ENCODE peak calls at places on chromosome 14, in four cellular contexts. Y is HFF-Myc, D is adrenal gland, U is progenitor cell of endocrine pancreas. R is an unnamed sample.

GRCh38 chr14:93655078-93655750 is 133.1 kb downstream of the PRIMA1 start:
- DNase-seq in Y (peak; percentile 4), D (peak; percentile 13), U (peak; percentile 31), R (peak; percentile 58)

GRCh38 chr14:70784886-70785285 is 24.4 kb downstream of the MAP3K9 start:
- DNase-seq in Y (no peak), D (no peak), U (no peak), R (no peak)

GRCh38 chr14:69879175-69880047 is at the start of gene SMOC1:
- DNase-seq in Y (no peak), D (peak; percentile 64), U (peak; percentile 78), R (peak; percentile 73)

GRCh38 chr14:28759056-28759657 is 7.4 kb upstream of the FOXG1 start:
- DNase-seq in Y (no peak), D (no peak), U (no peak), R (no peak)

GRCh38 chr14:50225974-50226297 is 5.4 kb downstream of the SOS2 start:
- DNase-seq in Y (no peak), D (no peak), U (no peak), R (no peak)

GRCh38 chr14:21496453-21496852 is 14.7 kb downstream of the METTL3 start:
- DNase-seq in Y (no peak), D (no peak), U (no peak), R (no peak)

GRCh38 chr14:99476864-99477263 is 3.8 kb downstream of the SETD3 start:
- DNase-seq in Y (no peak), D (no peak), U (no peak), R (no peak)

GRCh38 chr14:28577187-28577586 is 189.4 kb upstream of the FOXG1 start:
- DNase-seq in Y (no peak), D (no peak), U (no peak), R (no peak)

GRCh38 chr14:95274283-95274682 is 45.4 kb downstream of the CLMN start:
- DNase-seq in Y (no peak), D (no peak), U (no peak), R (no peak)

GRCh38 chr14:77654001-77654431 is 37.6 kb upstream of the SPTLC2 start:
- DNase-seq in Y (no peak), D (no peak), U (no peak), R (no peak)

GRCh38 chr14:87898301-87898700 is 94.7 kb downstream of the GALC start:
- DNase-seq in Y (no peak), D (no peak), U (no peak), R (no peak)

GRCh38 chr14:52020866-52021717 is 31.7 kb downstream of the RTRAF start:
- DNase-seq in Y (no peak), D (no peak), U (no peak), R (no peak)

GRCh38 chr14:105602799-105603763 is 76.7 kb downstream of the TMEM121 start:
- DNase-seq in Y (no peak), D (no peak), U (no peak), R (no peak)

GRCh38 chr14:68770553-68771286 is 22.1 kb downstream of the ZFP36L1 start:
- DNase-seq in Y (no peak), D (no peak), U (no peak), R (no peak)

GRCh38 chr14:68770051-68770450 is 22.8 kb downstream of the ZFP36L1 start:
- DNase-seq in Y (no peak), D (no peak), U (no peak), R (no peak)

GRCh38 chr14:68766299-68767247 is 26.3 kb downstream of the ZFP36L1 start:
- DNase-seq in Y (no peak), D (no peak), U (no peak), R (no peak)

GRCh38 chr14:68768316-68768715 is 24.6 kb downstream of the ZFP36L1 start:
- DNase-seq in Y (no peak), D (no peak), U (no peak), R (no peak)

DNA sequence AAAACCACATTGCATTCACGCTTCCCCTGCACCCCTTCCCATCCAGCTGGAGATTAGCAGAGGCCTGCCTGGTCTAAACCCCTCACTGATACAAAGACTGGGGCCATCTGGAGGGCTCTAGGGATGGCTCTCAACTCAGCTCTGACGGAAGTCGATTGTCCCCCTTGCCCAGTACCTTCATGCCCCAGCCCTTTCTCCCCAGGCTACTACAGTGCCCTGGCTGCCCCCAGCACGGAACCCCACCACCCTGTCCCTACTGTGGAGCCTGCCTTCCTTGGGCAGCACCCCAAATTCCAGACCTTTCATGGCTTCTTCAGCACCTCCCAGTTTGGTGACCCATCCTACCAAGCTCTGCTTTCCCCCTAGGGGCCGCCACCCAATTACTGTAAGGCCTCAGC is 25.6 kb downstream of the ZFP36L1 start:
- DNase-seq in Y (no peak), D (no peak), U (no peak), R (no peak)
- TF ChIP-seq CTCF in Y (no peak), D (no peak), U (no peak), R (no peak)

GRCh38 chr14:101843665-101844064 is 82.2 kb downstream of the PPP2R5C start:
- DNase-seq in Y (no peak), D (no peak), U (no peak), R (no peak)
- TF ChIP-seq CTCF in Y (peak; percentile 34), D (peak; percentile 42), U (no peak), R (peak; percentile 29)

GRCh38 chr14:31405599-31406251 is 14.6 kb downstream of the HEATR5A start:
- DNase-seq in Y (no peak), D (no peak), U (no peak), R (no peak)

GRCh38 chr14:31414190-31414833 is 6.0 kb downstream of the HEATR5A start:
- DNase-seq in Y (no peak), D (no peak), U (no peak), R (peak; percentile 13)

GRCh38 chr14:31408421-31408820 is 11.9 kb downstream of the HEATR5A start:
- DNase-seq in Y (no peak), D (no peak), U (no peak), R (no peak)

GRCh38 chr14:31410048-31410654 is 10.2 kb downstream of the HEATR5A start:
- DNase-seq in Y (no peak), D (no peak), U (no peak), R (no peak)

GRCh38 chr14:31411218-31411727 is 9.1 kb downstream of the HEATR5A start:
- DNase-seq in Y (no peak), D (no peak), U (no peak), R (no peak)
- TF ChIP-seq CTCF in Y (no peak), D (no peak), U (no peak), R (no peak)

GRCh38 chr14:22836301-22837058 is at the start of gene MMP14:
- DNase-seq in Y (no peak), D (peak; percentile 86), U (peak; percentile 26), R (no peak)
- TF ChIP-seq CTCF in Y (peak; percentile 61), D (peak; percentile 47), U (peak; percentile 51), R (no peak)

GRCh38 chr14:37623552-37623951 is 28.1 kb downstream of the TTC6 start:
- DNase-seq in Y (peak; percentile 45), D (no peak), U (no peak), R (peak; percentile 45)
- TF ChIP-seq CTCF in Y (no peak), D (no peak), U (no peak), R (no peak)